ENCODE peak calls at places on chromosomes 11 and 22, in four cellular contexts. F, L, V and Z are unnamed samples.

GRCh38 chr11:17564687-17565042 is 17.6 kb downstream of the OTOG start:
- DNase-seq in V (peak; percentile 69), L (no peak), F (peak; percentile 48), Z (peak; percentile 53)

GRCh38 chr22:28414017-28414416 is 265.6 kb downstream of the TTC28 start:
- DNase-seq in L (no peak), V (no peak), F (no peak), Z (no peak)

GRCh38 chr11:40384991-40385390 is 1074.5 kb downstream of the LRRC4C start:
- DNase-seq in L (no peak), V (no peak), F (no peak), Z (no peak)

GRCh38 chr22:24521791-24522245 is 26.7 kb downstream of the UPB1 start:
- DNase-seq in V (peak; percentile 69), L (peak; percentile 72), F (no peak), Z (peak; percentile 61)

GRCh38 chr11:19315511-19315910 is 74.8 kb upstream of the E2F8 start:
- DNase-seq in V (no peak), F (no peak), L (no peak), Z (no peak)

GRCh38 chr22:30127749-30128166 is 47.5 kb downstream of the HORMAD2 start:
- DNase-seq in L (no peak), V (no peak), F (no peak), Z (no peak)

GRCh38 chr11:17699157-17700114 is 19.9 kb upstream of the MYOD1 start:
- DNase-seq in V (no peak), L (no peak), F (peak; percentile 44), Z (no peak)

GRCh38 chr11:10990160-10990559 is 132.3 kb upstream of the ZBED5 start:
- DNase-seq in F (no peak), L (no peak), V (no peak), Z (no peak)

GRCh38 chr22:20245577-20246367 is 22.3 kb downstream of the RTN4R start:
- DNase-seq in F (no peak), L (no peak), V (no peak), Z (no peak)

GRCh38 chr11:23192256-23192655 is 332.0 kb upstream of the CCDC179 start:
- DNase-seq in L (no peak), V (no peak), F (no peak), Z (no peak)

GRCh38 chr11:122895591-122895990 is 13.0 kb downstream of the JHY start:
- DNase-seq in V (no peak), F (no peak), L (no peak), Z (no peak)

GRCh38 chr11:122898799-122899198 is 16.2 kb downstream of the JHY start:
- DNase-seq in L (no peak), F (no peak), V (no peak), Z (no peak)

GRCh38 chr11:122897606-122898210 is 15.1 kb downstream of the JHY start:
- DNase-seq in F (no peak), L (no peak), V (no peak), Z (no peak)

GRCh38 chr11:122902951-122903350 is 20.4 kb downstream of the JHY start:
- DNase-seq in L (no peak), V (no peak), F (no peak), Z (no peak)

DNA sequence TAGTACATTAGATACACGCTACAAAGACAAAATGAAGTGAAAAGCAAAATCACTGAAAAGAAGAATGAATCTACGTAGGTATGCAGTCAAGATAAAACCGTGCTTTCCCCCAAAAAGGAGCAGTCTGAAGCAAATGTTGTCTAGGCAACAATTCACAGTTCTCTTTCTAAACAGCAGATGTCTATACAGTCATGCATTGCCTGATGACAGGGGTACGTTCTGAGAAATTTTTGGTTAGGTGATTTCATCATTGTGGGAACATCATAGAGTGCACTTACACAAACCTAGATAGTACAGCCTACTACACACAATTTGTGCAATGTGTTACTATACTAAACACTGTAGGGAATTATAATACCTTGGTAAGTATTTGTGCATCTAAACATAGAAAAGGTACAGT is 18.2 kb downstream of the JHY start:
- DNase-seq in L (no peak), V (no peak), F (no peak), Z (no peak)
- TF ChIP-seq TEAD4 in L (no peak), V (no peak), F (no peak), Z (no peak)

DNA sequence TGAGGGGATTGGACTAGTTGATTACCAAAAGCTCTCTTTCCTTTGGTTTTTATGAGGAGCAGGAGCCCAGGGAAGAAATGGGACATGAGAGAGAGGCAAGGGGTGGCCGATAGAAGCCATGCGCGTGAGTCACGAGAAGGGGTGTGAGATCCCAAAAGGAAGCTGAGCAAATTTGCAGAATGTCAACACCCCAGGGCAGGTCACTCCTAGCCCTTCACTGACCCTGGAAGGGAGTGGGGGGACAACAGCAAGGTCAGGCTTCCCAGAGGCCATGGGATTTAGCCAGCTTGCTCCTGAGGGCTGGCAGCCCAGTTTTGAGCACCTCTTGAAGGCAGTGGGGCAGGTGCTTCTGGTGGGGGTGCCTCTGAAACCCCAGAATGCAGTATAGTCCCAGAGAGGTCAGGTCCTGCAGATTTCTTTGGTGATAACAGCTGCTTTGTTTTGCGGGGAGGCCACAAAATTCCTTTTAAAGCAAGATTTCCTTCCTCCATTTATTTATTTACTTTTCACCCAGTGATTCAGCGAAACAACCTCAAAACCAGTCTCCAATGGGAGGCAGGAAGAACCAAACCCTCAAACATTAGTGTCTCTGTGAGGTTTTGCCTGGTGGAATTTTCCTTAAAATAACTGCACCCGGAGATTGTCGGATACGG is 40.1 kb upstream of the TIMP3 start:
- DNase-seq in L (no peak), V (no peak), F (no peak), Z (no peak)
- TF ChIP-seq TEAD4 in L (no peak), V (no peak), F (no peak), Z (no peak)

GRCh38 chr11:64745523-64746328 is 1.8 kb upstream of the RASGRP2 start:
- DNase-seq in F (peak; percentile 93), V (peak; percentile 89), L (peak; percentile 96), Z (peak; percentile 89)

GRCh38 chr11:64745219-64745522 is 1.2 kb upstream of the RASGRP2 start:
- DNase-seq in V (peak; percentile 77), F (no peak), L (peak; percentile 81), Z (peak; percentile 67)

GRCh38 chr11:64743591-64744543 is at the start of gene RASGRP2:
- DNase-seq in L (peak; percentile 84), F (peak; percentile 73), V (peak; percentile 95), Z (peak; percentile 85)

GRCh38 chr11:64742940-64743590 is 877 bp downstream of the RASGRP2 start:
- DNase-seq in L (peak; percentile 93), F (peak; percentile 91), V (peak; percentile 94), Z (peak; percentile 83)

GRCh38 chr11:64744544-64745218 is 739 bp upstream of the RASGRP2 start:
- DNase-seq in F (peak; percentile 89), V (peak; percentile 59), L (peak; percentile 86), Z (no peak)
- TF ChIP-seq TEAD4 in F (no peak), V (no peak), L (no peak), Z (no peak)

GRCh38 chr11:112241486-112241885 is 15.3 kb downstream of the PTS start:
- DNase-seq in F (no peak), V (no peak), L (no peak), Z (no peak)
- TF ChIP-seq TEAD4 in F (no peak), V (no peak), L (no peak), Z (no peak)

DNA sequence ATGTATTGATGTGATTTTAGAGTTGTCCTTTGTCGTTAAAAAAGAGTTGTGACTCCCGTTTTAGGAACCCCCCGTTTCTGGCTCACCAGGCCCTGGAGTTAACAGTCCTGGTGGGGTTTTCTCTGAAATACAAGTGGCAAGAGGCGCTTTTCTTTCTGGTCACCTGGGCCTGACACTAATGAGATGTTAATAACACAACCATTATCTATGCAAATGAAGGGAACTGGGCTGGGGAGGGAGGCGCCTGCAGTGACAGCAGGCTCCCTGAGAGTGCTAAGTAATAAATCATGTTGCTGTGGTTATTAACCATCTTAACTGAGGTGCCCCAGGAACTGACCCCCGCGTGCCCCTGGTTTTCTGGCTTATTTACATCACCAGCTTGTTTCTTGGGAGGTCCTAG is 276.4 kb upstream of the CADM1 start:
- DNase-seq in V (no peak), F (no peak), L (no peak), Z (no peak)
- TF ChIP-seq TEAD4 in V (no peak), F (no peak), L (no peak), Z (no peak)

DNA sequence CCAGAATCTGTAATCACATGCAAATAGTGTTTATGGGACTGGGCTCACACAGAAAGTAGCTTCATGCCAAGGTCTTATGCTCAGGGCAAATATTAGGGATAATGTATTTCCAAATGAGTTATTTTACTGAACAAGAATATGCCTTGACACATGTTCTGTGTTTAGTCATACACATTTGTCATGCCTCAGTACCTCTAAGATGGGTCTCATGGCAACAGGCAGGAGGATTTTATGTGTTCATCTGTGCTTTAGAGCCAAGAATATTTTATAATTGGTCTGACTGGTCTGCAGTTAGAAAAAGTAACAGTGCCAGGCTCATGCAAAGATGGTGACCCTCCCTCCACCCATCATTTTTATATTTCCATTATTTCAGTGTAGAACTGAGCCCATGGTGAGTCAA is 49.1 kb downstream of the JAM3 start:
- DNase-seq in V (no peak), F (no peak), L (no peak), Z (no peak)
- TF ChIP-seq TEAD4 in V (no peak), F (no peak), L (no peak), Z (no peak)

GRCh38 chr11:1639102-1639620 is 9.6 kb downstream of the KRTAP5-5 start:
- DNase-seq in F (no peak), V (no peak), L (peak; percentile 86), Z (no peak)

GRCh38 chr11:1639666-1640065 is 10.1 kb downstream of the KRTAP5-5 start:
- DNase-seq in V (no peak), L (no peak), F (no peak), Z (no peak)

GRCh38 chr11:1638344-1638743 is 8.8 kb downstream of the KRTAP5-5 start:
- DNase-seq in V (no peak), F (no peak), L (no peak), Z (no peak)

GRCh38 chr11:1641096-1641495 is 11.5 kb downstream of the KRTAP5-5 start:
- DNase-seq in L (no peak), F (no peak), V (no peak), Z (no peak)

GRCh38 chr11:1640076-1640946 is 10.7 kb downstream of the KRTAP5-5 start:
- DNase-seq in V (peak; percentile 87), L (peak; percentile 86), F (peak; percentile 78), Z (peak; percentile 74)
- TF ChIP-seq TEAD4 in V (no peak), L (no peak), F (no peak), Z (no peak)